ENCODE peak calls at places on chromosomes 12 and 14, in six cellular contexts. One of them, this sample, is unnamed.

GRCh38 chr12:93022603-93023340 is 93.7 kb upstream of the EEA1 start:
- DNase-seq in trophoblast cell: no peak
- DNase-seq in IMR-90: peak
- DNase-seq in neuronal stem cell: no peak
- DNase-seq in H9: no peak
- DNase-seq in H1: no peak
- DNase-seq in this sample: peak

GRCh38 chr14:52950410-52950897 is 396 bp downstream of the FERMT2 start:
- DNase-seq in neuronal stem cell: peak
- DNase-seq in H9: peak
- DNase-seq in H1: peak
- DNase-seq in IMR-90: peak
- DNase-seq in trophoblast cell: peak
- DNase-seq in this sample: peak

GRCh38 chr12:19726122-19726521 is 286.8 kb downstream of the AEBP2 start:
- DNase-seq in H1: no peak
- DNase-seq in neuronal stem cell: no peak
- DNase-seq in IMR-90: no peak
- DNase-seq in H9: no peak
- DNase-seq in trophoblast cell: no peak
- DNase-seq in this sample: no peak

GRCh38 chr12:57449375-57449774 is 5.7 kb upstream of the INHBE start:
- DNase-seq in neuronal stem cell: no peak
- DNase-seq in H9: no peak
- DNase-seq in H1: no peak
- DNase-seq in trophoblast cell: no peak
- DNase-seq in IMR-90: no peak
- DNase-seq in this sample: no peak

GRCh38 chr12:22880331-22880730 is 255.4 kb downstream of the ETNK1 start:
- DNase-seq in neuronal stem cell: no peak
- DNase-seq in H1: no peak
- DNase-seq in H9: no peak
- DNase-seq in trophoblast cell: no peak
- DNase-seq in IMR-90: no peak
- DNase-seq in this sample: no peak

GRCh38 chr12:25155031-25155576 is 39.9 kb downstream of the DNAI7 start:
- DNase-seq in trophoblast cell: peak
- DNase-seq in neuronal stem cell: peak
- DNase-seq in H1: no peak
- DNase-seq in IMR-90: peak
- DNase-seq in H9: no peak
- DNase-seq in this sample: peak

GRCh38 chr12:68804654-68805591 is 3.1 kb upstream of the MDM2 start:
- DNase-seq in neuronal stem cell: no peak
- DNase-seq in H1: peak
- DNase-seq in H9: peak
- DNase-seq in trophoblast cell: peak
- DNase-seq in IMR-90: no peak
- DNase-seq in this sample: no peak

GRCh38 chr12:117816-118345 is 51.3 kb downstream of the IQSEC3 start:
- DNase-seq in neuronal stem cell: no peak
- DNase-seq in trophoblast cell: no peak
- DNase-seq in H9: no peak
- DNase-seq in H1: no peak
- DNase-seq in IMR-90: no peak
- DNase-seq in this sample: no peak

GRCh38 chr14:75752907-75753594 is 92.0 kb downstream of the TTLL5 start:
- DNase-seq in neuronal stem cell: no peak
- DNase-seq in trophoblast cell: no peak
- DNase-seq in H9: no peak
- DNase-seq in H1: no peak
- DNase-seq in IMR-90: peak
- DNase-seq in this sample: no peak

GRCh38 chr12:91870872-91871707 is 274.6 kb downstream of the BTG1 start:
- DNase-seq in H9: no peak
- DNase-seq in H1: no peak
- DNase-seq in IMR-90: no peak
- DNase-seq in trophoblast cell: no peak
- DNase-seq in neuronal stem cell: no peak
- DNase-seq in this sample: no peak

GRCh38 chr14:104394606-104394910 is 185.0 kb upstream of the C14orf180 start:
- DNase-seq in neuronal stem cell: no peak
- DNase-seq in trophoblast cell: no peak
- DNase-seq in IMR-90: no peak
- DNase-seq in H1: no peak
- DNase-seq in H9: peak
- DNase-seq in this sample: no peak

GRCh38 chr12:69290545-69291277 is 51.3 kb downstream of the CPSF6 start:
- DNase-seq in trophoblast cell: peak
- DNase-seq in H1: peak
- DNase-seq in neuronal stem cell: peak
- DNase-seq in H9: peak
- DNase-seq in IMR-90: peak
- DNase-seq in this sample: peak

GRCh38 chr14:71266994-71267636 is 359.9 kb downstream of the PCNX1 start:
- DNase-seq in H1: no peak
- DNase-seq in H9: no peak
- DNase-seq in IMR-90: peak
- DNase-seq in trophoblast cell: no peak
- DNase-seq in neuronal stem cell: no peak
- DNase-seq in this sample: peak

GRCh38 chr12:110677206-110677911 is 11.6 kb downstream of the HVCN1 start:
- DNase-seq in neuronal stem cell: no peak
- DNase-seq in trophoblast cell: no peak
- DNase-seq in H9: no peak
- DNase-seq in H1: no peak
- DNase-seq in IMR-90: no peak
- DNase-seq in this sample: peak

GRCh38 chr12:105279460-105280056 is 43.6 kb upstream of the APPL2 start:
- DNase-seq in IMR-90: no peak
- DNase-seq in neuronal stem cell: peak
- DNase-seq in H9: peak
- DNase-seq in H1: peak
- DNase-seq in trophoblast cell: peak
- DNase-seq in this sample: no peak

GRCh38 chr12:63882844-63883243 is 38.3 kb downstream of the SRGAP1 start:
- DNase-seq in trophoblast cell: no peak
- DNase-seq in IMR-90: peak
- DNase-seq in H9: peak
- DNase-seq in H1: no peak
- DNase-seq in neuronal stem cell: peak
- DNase-seq in this sample: no peak

GRCh38 chr14:56118611-56119181 is 485 bp downstream of the PELI2 start:
- DNase-seq in trophoblast cell: no peak
- DNase-seq in H1: no peak
- DNase-seq in H9: no peak
- DNase-seq in IMR-90: no peak
- DNase-seq in neuronal stem cell: no peak
- DNase-seq in this sample: no peak
- H2BK120ac ChIP-seq in trophoblast cell: peak
- H2BK120ac ChIP-seq in H1: no peak
- H2BK120ac ChIP-seq in H9: no peak
- H2BK120ac ChIP-seq in IMR-90: no peak
- H2BK120ac ChIP-seq in neuronal stem cell: peak
- H2BK120ac ChIP-seq in this sample: peak

GRCh38 chr14:63205281-63205575 is 985 bp downstream of the RHOJ start:
- DNase-seq in H1: no peak
- DNase-seq in neuronal stem cell: no peak
- DNase-seq in trophoblast cell: no peak
- DNase-seq in H9: no peak
- DNase-seq in IMR-90: no peak
- DNase-seq in this sample: no peak
- H2AFZ ChIP-seq in H1: peak
- H2AFZ ChIP-seq in neuronal stem cell: peak
- H2AFZ ChIP-seq in trophoblast cell: no peak
- H2AFZ ChIP-seq in H9: no peak
- H2AFZ ChIP-seq in IMR-90: peak
- H2AFZ ChIP-seq in this sample: no peak

GRCh38 chr12:40645361-40645760 is 46.9 kb upstream of the CNTN1 start:
- DNase-seq in trophoblast cell: no peak
- DNase-seq in H9: no peak
- DNase-seq in neuronal stem cell: no peak
- DNase-seq in IMR-90: no peak
- DNase-seq in H1: no peak
- DNase-seq in this sample: no peak
- H2BK5ac ChIP-seq in trophoblast cell: no peak
- H2BK5ac ChIP-seq in H9: no peak
- H2BK5ac ChIP-seq in neuronal stem cell: no peak
- H2BK5ac ChIP-seq in IMR-90: no peak
- H2BK5ac ChIP-seq in H1: no peak
- H2BK5ac ChIP-seq in this sample: no peak

DNA sequence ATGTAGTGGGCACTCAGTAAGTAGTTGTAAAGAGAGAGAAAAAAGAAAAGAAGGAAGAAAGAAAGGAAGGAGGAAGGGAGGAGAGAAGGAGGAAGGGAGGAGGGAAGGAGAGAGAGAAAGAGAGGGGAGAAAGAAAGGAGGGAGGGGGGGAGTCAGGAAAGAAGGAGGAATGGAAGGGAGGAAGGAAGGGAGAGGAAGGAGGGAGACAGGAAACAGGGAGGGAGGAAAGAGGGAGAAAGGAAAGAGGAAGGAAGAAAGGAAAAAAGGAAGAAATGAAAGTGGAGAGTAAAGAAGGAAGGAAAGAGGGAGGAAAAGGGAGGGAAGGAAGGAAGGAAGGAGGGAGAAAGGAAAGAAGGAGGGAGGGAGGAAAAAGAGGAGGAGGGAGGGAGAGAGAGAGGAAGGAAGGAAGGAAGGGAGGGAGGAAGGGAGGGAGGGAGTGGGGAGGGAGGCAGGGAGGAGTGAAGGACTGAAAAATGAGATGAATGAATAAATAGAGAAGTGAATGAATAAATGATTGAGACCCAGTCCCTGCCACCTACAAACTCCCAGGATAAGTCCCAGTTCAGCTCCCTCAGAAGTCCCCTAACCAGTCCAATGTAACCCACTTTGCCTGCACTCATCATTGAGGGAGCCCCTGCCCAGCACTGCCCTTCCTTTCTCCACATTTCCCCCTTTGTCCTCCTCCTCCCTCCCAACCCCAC is 739.0 kb upstream of the TBX3 start:
- DNase-seq in neuronal stem cell: no peak
- DNase-seq in IMR-90: no peak
- DNase-seq in H9: no peak
- DNase-seq in trophoblast cell: no peak
- DNase-seq in H1: no peak
- DNase-seq in this sample: no peak
- H2BK120ac ChIP-seq in neuronal stem cell: no peak
- H2BK120ac ChIP-seq in IMR-90: peak
- H2BK120ac ChIP-seq in H9: no peak
- H2BK120ac ChIP-seq in trophoblast cell: peak
- H2BK120ac ChIP-seq in H1: no peak
- H2BK120ac ChIP-seq in this sample: no peak

GRCh38 chr14:41668346-41668745 is 61.7 kb downstream of the LRFN5 start:
- DNase-seq in H1: no peak
- DNase-seq in H9: no peak
- DNase-seq in IMR-90: no peak
- DNase-seq in trophoblast cell: no peak
- DNase-seq in neuronal stem cell: no peak
- DNase-seq in this sample: no peak

GRCh38 chr14:41662780-41663477 is 56.3 kb downstream of the LRFN5 start:
- DNase-seq in IMR-90: no peak
- DNase-seq in H1: no peak
- DNase-seq in trophoblast cell: no peak
- DNase-seq in H9: no peak
- DNase-seq in neuronal stem cell: no peak
- DNase-seq in this sample: no peak

GRCh38 chr14:41663478-41663845 is 56.8 kb downstream of the LRFN5 start:
- DNase-seq in IMR-90: peak
- DNase-seq in H9: no peak
- DNase-seq in trophoblast cell: peak
- DNase-seq in H1: no peak
- DNase-seq in neuronal stem cell: no peak
- DNase-seq in this sample: no peak
- H2AFZ ChIP-seq in IMR-90: no peak
- H2AFZ ChIP-seq in H9: no peak
- H2AFZ ChIP-seq in trophoblast cell: no peak
- H2AFZ ChIP-seq in H1: no peak
- H2AFZ ChIP-seq in neuronal stem cell: no peak
- H2AFZ ChIP-seq in this sample: no peak

This sample was measured in mesenchymal stem cell.